ENCODE peak calls at places on chromosomes 5 and 9, in ten cellular contexts. L, I, T, S, D, M, G, B, Z and C are unnamed samples.

GRCh38 chr9:113566712-113567071 is 103.2 kb downstream of the RGS3 start:
- DNase-seq in I (no peak), Z (peak; percentile 27), D (no peak), M (no peak), S (no peak), T (peak; percentile 73), B (peak; percentile 64), G (peak; percentile 46), L (no peak), C (peak; percentile 59)

GRCh38 chr5:35679351-35679750 is 61.7 kb downstream of the SPEF2 start:
- DNase-seq in T (no peak), I (no peak), S (no peak), B (no peak), L (no peak), Z (no peak), G (no peak), M (no peak), D (no peak), C (no peak)

GRCh38 chr5:151772868-151773561 is 1.3 kb downstream of the G3BP1 start:
- DNase-seq in I (no peak), M (no peak), L (no peak), S (no peak), G (no peak), T (no peak), Z (no peak), D (no peak), B (no peak), C (no peak)

GRCh38 chr5:28313543-28314334 is 1275.4 kb upstream of the CDH9 start:
- DNase-seq in B (no peak), D (no peak), M (no peak), T (no peak), S (peak; percentile 14), I (no peak), L (no peak), Z (no peak), G (no peak), C (no peak)

GRCh38 chr5:137622850-137623249 is 113.0 kb downstream of the KLHL3 start:
- DNase-seq in S (no peak), B (no peak), D (no peak), T (peak; percentile 76), L (peak; percentile 43), M (no peak), I (no peak), G (peak; percentile 86), Z (no peak), C (no peak)

GRCh38 chr5:178310130-178310865 is 77.7 kb upstream of the PHYKPL start:
- DNase-seq in G (no peak), D (no peak), M (no peak), L (no peak), B (no peak), T (peak; percentile 50), Z (no peak), S (no peak), I (no peak), C (peak; percentile 48)

GRCh38 chr5:19874811-19875210 is 113.2 kb downstream of the CDH18 start:
- DNase-seq in T (no peak), B (no peak), I (no peak), L (no peak), Z (no peak), G (no peak), M (no peak), D (no peak), S (no peak), C (no peak)

GRCh38 chr5:415928-416635 is 26.9 kb upstream of the EXOC3 start:
- DNase-seq in I (no peak), T (peak; percentile 50), M (no peak), S (no peak), L (no peak), Z (no peak), G (no peak), D (no peak), B (peak; percentile 68), C (peak; percentile 74)

GRCh38 chr9:75601280-75601679 is 289.2 kb upstream of the PCSK5 start:
- DNase-seq in M (no peak), G (no peak), D (no peak), B (no peak), S (no peak), Z (no peak), T (no peak), L (no peak), I (no peak), C (no peak)

GRCh38 chr9:134335490-134336173 is 9.4 kb downstream of the RXRA start:
- DNase-seq in M (no peak), Z (no peak), I (peak; percentile 83), T (no peak), S (no peak), D (no peak), B (peak; percentile 77), L (no peak), G (peak; percentile 43), C (no peak)
- TF ChIP-seq EP300 in M (no peak), Z (no peak), I (no peak), T (no peak), S (no peak), D (no peak), B (no peak), L (no peak), G (no peak), C (no peak)

GRCh38 chr9:26537211-26537610 is 355.4 kb downstream of the CAAP1 start:
- DNase-seq in I (no peak), G (no peak), Z (no peak), D (no peak), S (no peak), T (no peak), M (no peak), B (no peak), L (no peak), C (no peak)
- TF ChIP-seq EP300 in I (no peak), G (no peak), Z (no peak), D (no peak), S (no peak), T (no peak), M (no peak), B (no peak), L (no peak), C (no peak)

DNA sequence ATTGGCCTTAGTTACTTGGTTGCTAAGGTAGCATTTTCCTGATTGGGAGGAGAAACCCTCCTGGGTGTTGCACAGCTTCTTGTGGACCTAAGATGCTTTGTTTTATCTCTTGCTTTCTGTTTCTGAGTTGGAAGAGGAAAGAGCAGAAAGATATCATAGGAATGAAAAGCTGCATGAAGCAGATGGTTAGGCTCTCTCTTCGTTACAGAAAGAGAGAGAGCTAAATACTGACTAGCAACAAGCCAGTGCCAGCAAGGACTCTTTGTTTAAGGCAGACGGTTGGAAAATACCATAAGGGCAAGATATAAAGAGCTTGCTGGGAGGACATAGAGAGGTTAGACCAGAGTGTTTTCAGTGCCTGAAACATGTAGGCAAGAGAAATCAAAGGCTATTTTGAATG is 103.1 kb downstream of the ATG10 start:
- DNase-seq in Z (no peak), G (no peak), B (no peak), I (no peak), S (no peak), T (no peak), L (no peak), M (no peak), D (no peak), C (no peak)
- TF ChIP-seq EP300 in Z (no peak), G (no peak), B (no peak), I (no peak), S (no peak), T (no peak), L (no peak), M (no peak), D (no peak), C (no peak)

DNA sequence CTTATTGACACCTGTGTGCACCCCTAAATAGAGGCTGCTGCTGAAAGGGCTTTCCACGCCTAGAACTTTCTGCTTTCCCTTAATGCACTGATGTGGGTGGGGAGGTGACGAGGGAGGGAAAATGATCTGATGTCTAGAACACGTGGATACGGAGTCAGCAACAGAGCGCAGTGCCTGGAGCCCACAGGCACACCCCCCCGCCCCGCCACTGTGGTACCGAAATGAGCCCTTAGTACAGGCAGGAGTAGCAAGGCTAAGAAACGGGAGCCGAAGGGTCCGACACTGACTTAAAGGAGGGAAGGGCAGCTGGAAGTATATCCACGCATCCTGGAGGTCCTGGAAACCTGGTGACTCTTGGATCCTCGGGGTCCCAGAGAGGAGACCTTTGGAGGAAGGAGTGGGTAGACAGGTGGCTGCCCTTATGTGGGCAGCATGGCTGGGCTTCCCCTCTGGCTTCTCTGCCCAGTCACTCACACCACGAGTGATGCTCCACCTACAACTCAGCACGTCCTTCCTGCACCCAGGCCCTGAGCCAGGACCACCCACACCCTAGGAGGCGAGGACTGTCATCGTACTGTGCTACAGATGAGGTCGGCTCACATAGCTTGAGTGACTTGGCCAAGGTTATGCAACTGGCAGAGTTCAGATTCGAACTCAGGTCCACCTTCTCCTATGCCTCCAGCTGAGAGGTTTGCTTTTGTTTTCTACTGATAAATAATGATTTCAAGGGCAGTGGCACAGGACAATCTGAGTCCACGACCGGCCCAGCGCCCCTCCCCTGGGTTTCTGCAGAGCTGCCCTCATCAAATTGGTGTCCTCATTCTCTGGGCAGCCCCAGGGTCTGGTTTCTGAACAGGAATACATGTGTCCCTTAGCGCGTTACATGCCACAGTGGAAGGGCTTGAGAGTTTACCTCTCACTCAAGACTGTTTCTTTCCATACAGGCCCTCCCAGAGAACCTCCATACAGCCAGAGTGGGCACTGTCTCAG is 4.7 kb upstream of the VAV2 start:
- DNase-seq in L (no peak), Z (no peak), B (peak; percentile 49), S (no peak), G (no peak), D (no peak), M (no peak), I (no peak), T (no peak), C (no peak)
- TF ChIP-seq EP300 in L (no peak), Z (no peak), B (no peak), S (no peak), G (no peak), D (no peak), M (no peak), I (no peak), T (no peak), C (no peak)

DNA sequence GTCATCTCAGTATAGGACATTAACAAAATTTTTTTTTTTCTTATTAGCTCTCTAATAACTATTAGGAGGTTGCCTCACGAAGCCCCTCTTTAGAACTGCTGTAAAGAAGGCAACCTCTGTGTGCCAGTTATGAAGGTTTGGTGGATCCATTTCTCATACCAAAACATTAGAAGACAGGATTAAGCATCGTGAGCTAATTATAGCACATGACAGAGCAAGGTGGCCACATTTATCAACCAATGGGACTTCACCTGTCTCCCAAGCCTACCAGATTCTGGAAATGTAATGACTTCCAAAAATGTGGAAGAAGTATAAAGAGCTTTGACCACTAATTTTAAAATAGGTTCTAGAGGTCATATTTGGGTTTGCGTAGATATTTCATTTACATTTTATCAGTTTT is 107.2 kb downstream of the SMARCA2 start:
- DNase-seq in S (no peak), B (no peak), T (no peak), M (no peak), D (no peak), Z (no peak), L (no peak), I (no peak), G (no peak), C (no peak)
- TF ChIP-seq EP300 in S (no peak), B (no peak), T (no peak), M (no peak), D (no peak), Z (no peak), L (no peak), I (no peak), G (no peak), C (no peak)

GRCh38 chr9:129769582-129770107 is 16.8 kb upstream of the PTGES start:
- DNase-seq in M (no peak), D (no peak), G (no peak), B (no peak), L (no peak), Z (no peak), T (no peak), S (no peak), I (no peak), C (no peak)
- TF ChIP-seq EP300 in M (no peak), D (no peak), G (no peak), B (no peak), L (no peak), Z (no peak), T (no peak), S (no peak), I (no peak), C (no peak)